ENCODE peak calls at places on chromosomes 12 and 14, in six cellular contexts. I is CD4-positive, alpha-beta memory T cell; Z is left ventricle myocardium inferior; Y is small intestine; M is endodermal cell; D is thoracic aorta. V is an unnamed sample. For H3K4me1, the result is how much of the 10 kb centered on the place peaks cover.

GRCh38 chr14:75978249-75978731 is 3.5 kb downstream of the TGFB3 start:
- DNase-seq in I (no peak), Z (no peak), Y (peak), M (peak), D (no peak), V (no peak)

GRCh38 chr14:90570463-90570860 is 173.6 kb downstream of the CALM1 start:
- DNase-seq in I (no peak), Z (no peak), Y (no peak), M (no peak), D (no peak), V (no peak)

GRCh38 chr14:99036594-99037293 is 235.3 kb downstream of the BCL11B start:
- DNase-seq in I (no peak), Z (peak), Y (no peak), M (peak), D (no peak), V (no peak)

GRCh38 chr14:75234173-75234855 is 44.3 kb upstream of the FOS start:
- DNase-seq in I (no peak), Z (peak), Y (peak), M (no peak), D (no peak), V (no peak)

GRCh38 chr12:51814311-51815088 is 34.0 kb downstream of the FIGNL2 start:
- DNase-seq in I (peak), Z (peak), Y (peak), M (peak), D (no peak), V (peak)

GRCh38 chr12:70719672-70720420 is 82.6 kb upstream of the PTPRB start:
- DNase-seq in I (peak), Z (peak), Y (peak), M (peak), D (no peak), V (peak)

GRCh38 chr14:104401785-104402184 is 177.8 kb upstream of the C14orf180 start:
- DNase-seq in I (no peak), Z (no peak), Y (no peak), M (no peak), D (no peak), V (no peak)

GRCh38 chr12:1870086-1870485 is 48.4 kb downstream of the CACNA2D4 start:
- DNase-seq in I (no peak), Z (no peak), Y (no peak), M (peak), D (no peak), V (no peak)

GRCh38 chr12:80321653-80322052 is 122.4 kb upstream of the PTPRQ start:
- DNase-seq in I (no peak), Z (no peak), Y (no peak), M (peak), D (no peak), V (no peak)

GRCh38 chr12:75269209-75269608 is 59.6 kb upstream of the KCNC2 start:
- DNase-seq in I (no peak), Z (no peak), Y (no peak), M (no peak), D (no peak), V (no peak)
- H3K4me1 ChIP-seq in I (under half), Z (under half), Y (under half), M (under half), D (under half), V (under half)

GRCh38 chr12:26919216-26919555 is 18.6 kb downstream of the INTS13 start:
- DNase-seq in I (no peak), Z (no peak), Y (no peak), M (no peak), D (no peak), V (no peak)
- H3K27ac ChIP-seq in I (no peak), Z (no peak), Y (no peak), M (no peak), D (no peak), V (no peak)

DNA sequence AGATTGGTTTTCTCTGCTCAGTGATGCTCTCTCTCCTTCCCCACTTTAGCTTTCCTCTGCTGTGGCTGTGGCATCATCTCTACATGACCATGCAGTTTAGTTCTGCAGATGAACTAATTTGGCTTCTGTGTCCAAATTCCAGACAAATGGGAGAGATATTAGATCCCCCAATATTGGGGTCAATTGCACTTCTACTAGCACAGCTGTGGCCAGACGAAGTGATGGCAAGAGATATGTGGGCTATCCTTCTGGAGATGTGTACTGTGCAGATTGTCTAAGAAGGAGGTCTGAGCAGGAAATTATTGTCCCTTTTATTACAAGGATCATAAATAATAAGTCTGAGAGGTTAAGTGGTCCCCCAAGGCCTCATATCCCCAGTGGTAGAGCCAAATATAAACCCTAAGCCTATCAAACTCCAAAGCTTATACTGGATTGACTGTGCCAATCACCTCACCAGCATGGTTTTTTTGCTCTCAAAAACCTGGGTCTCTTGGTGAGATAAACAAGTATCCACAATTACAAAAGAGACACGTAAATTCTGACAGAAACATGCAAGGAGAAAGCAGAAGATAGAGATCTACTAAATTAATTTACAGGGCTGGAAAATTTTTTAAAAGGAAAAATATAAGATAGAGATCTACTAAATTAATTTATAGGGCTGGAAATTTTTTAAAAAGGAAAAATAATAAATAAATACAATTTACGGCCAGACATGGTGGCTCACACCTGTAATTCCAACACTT is 29.1 kb upstream of the GCH1 start:
- DNase-seq in I (no peak), Z (no peak), Y (no peak), M (no peak), D (no peak), V (no peak)
- H3K4me1 ChIP-seq in I (under half), Z (under half), Y (under half), M (under half), D (under half), V (under half)

GRCh38 chr14:59274991-59275391 is 86.5 kb downstream of the DAAM1 start:
- DNase-seq in I (no peak), Z (peak), Y (no peak), M (no peak), D (no peak), V (no peak)
- H3K27ac ChIP-seq in I (no peak), Z (peak), Y (no peak), M (no peak), D (peak), V (no peak)

DNA sequence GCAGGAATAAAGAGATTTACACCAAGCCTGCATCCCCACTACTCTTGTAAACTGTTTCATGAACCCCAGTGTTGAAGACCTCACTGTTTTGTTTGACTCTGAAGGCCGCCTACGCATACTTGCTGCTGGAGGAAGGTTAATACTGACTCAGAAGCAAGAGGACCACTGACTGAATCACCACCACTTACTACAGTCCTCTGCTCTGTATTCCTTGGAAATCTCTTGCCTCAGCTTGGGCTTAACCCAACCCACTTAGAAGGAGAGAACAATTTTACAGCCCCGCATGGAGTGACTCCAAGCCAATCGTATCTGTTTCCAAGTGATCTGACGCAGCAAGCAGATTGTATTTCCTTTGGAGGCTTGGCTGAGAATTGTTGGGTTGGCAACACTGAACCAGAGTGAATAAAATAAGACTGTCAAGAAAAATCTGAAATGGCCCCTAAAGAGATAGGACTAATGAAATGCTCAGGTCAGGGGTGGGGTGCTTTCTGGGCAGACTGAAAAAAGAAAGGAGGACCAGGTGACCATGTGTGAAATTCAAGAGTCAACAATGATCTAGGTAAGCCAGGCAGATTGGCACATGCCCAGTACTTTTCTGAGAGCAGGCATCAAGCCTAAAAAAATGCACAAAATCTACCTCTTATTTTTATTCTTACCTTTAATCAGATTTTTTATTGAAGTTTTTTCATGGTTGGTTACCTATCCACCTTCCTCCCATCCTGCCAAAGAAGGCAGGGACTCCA is 248.5 kb downstream of the ZFP36L1 start:
- DNase-seq in I (no peak), Z (peak), Y (no peak), M (no peak), D (peak), V (no peak)
- H3K4me1 ChIP-seq in I (under half), Z (half or more), Y (under half), M (under half), D (under half), V (under half)

GRCh38 chr14:96039633-96040311 is 610 bp downstream of the C14orf132 start:
- DNase-seq in I (no peak), Z (no peak), Y (no peak), M (peak), D (no peak), V (no peak)

GRCh38 chr14:96040836-96041371 is 1.7 kb downstream of the C14orf132 start:
- DNase-seq in I (no peak), Z (no peak), Y (no peak), M (peak), D (no peak), V (no peak)

GRCh38 chr14:96037891-96038557 is 1.1 kb upstream of the C14orf132 start:
- DNase-seq in I (no peak), Z (peak), Y (no peak), M (peak), D (peak), V (no peak)

GRCh38 chr14:96038558-96038919 is 623 bp upstream of the C14orf132 start:
- DNase-seq in I (no peak), Z (no peak), Y (no peak), M (peak), D (no peak), V (no peak)

GRCh38 chr14:96038920-96039632 is at the start of gene C14orf132:
- DNase-seq in I (peak), Z (peak), Y (peak), M (peak), D (peak), V (no peak)
- H3K27ac ChIP-seq in I (no peak), Z (peak), Y (no peak), M (peak), D (peak), V (no peak)

GRCh38 chr12:120242971-120243699 is 22.4 kb downstream of the PXN start:
- DNase-seq in I (no peak), Z (no peak), Y (no peak), M (no peak), D (no peak), V (no peak)
- H3K4me1 ChIP-seq in I (half or more), Z (half or more), Y (under half), M (under half), D (under half), V (under half)

GRCh38 chr14:43140453-43140852 is 1366.6 kb downstream of the FSCB start:
- DNase-seq in I (no peak), Z (no peak), Y (no peak), M (no peak), D (no peak), V (no peak)

GRCh38 chr14:43141636-43142191 is 1365.4 kb downstream of the FSCB start:
- DNase-seq in I (no peak), Z (no peak), Y (no peak), M (no peak), D (no peak), V (no peak)

GRCh38 chr14:43143106-43143505 is 1364.0 kb downstream of the FSCB start:
- DNase-seq in I (no peak), Z (no peak), Y (no peak), M (no peak), D (no peak), V (no peak)

GRCh38 chr14:43147480-43147879 is 1359.6 kb downstream of the FSCB start:
- DNase-seq in I (no peak), Z (no peak), Y (no peak), M (no peak), D (no peak), V (no peak)

GRCh38 chr14:43145361-43145760 is 1361.7 kb downstream of the FSCB start:
- DNase-seq in I (no peak), Z (no peak), Y (no peak), M (no peak), D (no peak), V (no peak)
- H3K27ac ChIP-seq in I (no peak), Z (no peak), Y (no peak), M (no peak), D (no peak), V (no peak)